ENCODE peak calls at places on chromosomes 2 and 18, in seven cellular contexts. M, Z, O, X, J, Q and B are unnamed samples.

GRCh38 chr18:35112696-35113095 is 71.5 kb downstream of the MAPRE2 start:
- DNase-seq in J (no peak), O (no peak), X (no peak), M (no peak), Q (no peak), Z (no peak), B (no peak)

GRCh38 chr2:86298411-86299390 is 38.7 kb downstream of the REEP1 start:
- DNase-seq in Q (no peak), M (no peak), O (peak; percentile 59), J (peak; percentile 26), X (peak; percentile 35), Z (no peak), B (no peak)

GRCh38 chr18:11948852-11949523 is 32.3 kb upstream of the IMPA2 start:
- DNase-seq in Z (no peak), J (no peak), Q (no peak), M (no peak), X (no peak), O (no peak), B (no peak)

GRCh38 chr18:33052886-33053285 is 280.1 kb upstream of the KLHL14 start:
- DNase-seq in Z (no peak), M (no peak), O (no peak), Q (no peak), X (no peak), J (no peak), B (no peak)

GRCh38 chr2:198441876-198442275 is 637.5 kb downstream of the PLCL1 start:
- DNase-seq in O (no peak), Q (no peak), M (no peak), J (no peak), Z (no peak), X (no peak), B (no peak)

GRCh38 chr18:10928971-10929373 is 220.4 kb downstream of the PIEZO2 start:
- DNase-seq in O (peak; percentile 9), M (no peak), Z (no peak), J (no peak), X (peak; percentile 83), Q (no peak), B (no peak)

GRCh38 chr18:50306944-50307343 is 19.5 kb upstream of the CXXC1 start:
- DNase-seq in O (no peak), Q (no peak), X (peak; percentile 83), J (no peak), M (no peak), Z (no peak), B (no peak)

GRCh38 chr2:238528953-238529781 is 102.4 kb downstream of the ASB1 start:
- DNase-seq in X (peak; percentile 58), Z (no peak), Q (peak; percentile 85), M (no peak), J (no peak), O (no peak), B (no peak)

GRCh38 chr2:86704482-86704971 is 15.6 kb upstream of the RMND5A start:
- DNase-seq in O (peak; percentile 61), Z (no peak), Q (no peak), J (peak; percentile 73), M (no peak), X (peak; percentile 87), B (no peak)

GRCh38 chr2:200747668-200748618 is 63.8 kb upstream of the BZW1 start:
- DNase-seq in O (no peak), M (no peak), Z (no peak), Q (no peak), X (no peak), J (no peak), B (no peak)

GRCh38 chr2:232833830-232834229 is 36.2 kb upstream of the SNORC start:
- DNase-seq in M (no peak), X (no peak), O (no peak), Q (no peak), J (no peak), Z (no peak), B (no peak)

GRCh38 chr2:157785866-157786662 is 90.1 kb downstream of the ACVR1 start:
- DNase-seq in O (no peak), Z (no peak), J (no peak), X (no peak), Q (no peak), M (no peak), B (no peak)

GRCh38 chr18:35616664-35617423 is 35.3 kb downstream of the GALNT1 start:
- DNase-seq in O (peak; percentile 94), X (peak; percentile 53), Q (no peak), M (peak; percentile 67), Z (peak; percentile 53), J (peak; percentile 15), B (no peak)

GRCh38 chr2:195498176-195498575 is 158.8 kb upstream of the SLC39A10 start:
- DNase-seq in X (peak; percentile 58), Z (peak; percentile 50), O (peak; percentile 1), Q (no peak), J (peak; percentile 38), M (peak; percentile 52), B (peak; percentile 38)

GRCh38 chr2:127177617-127178278 is 42.4 kb downstream of the CYP27C1 start:
- DNase-seq in X (no peak), Q (no peak), M (no peak), O (no peak), J (no peak), Z (no peak), B (no peak)

GRCh38 chr2:234001380-234001993 is 49.0 kb upstream of the SPP2 start:
- DNase-seq in Q (no peak), X (no peak), J (no peak), O (no peak), M (peak; percentile 45), Z (no peak), B (peak; percentile 45)

GRCh38 chr18:22324191-22325131 is 93.3 kb downstream of the CTAGE1 start:
- DNase-seq in O (peak; percentile 41), Q (no peak), M (no peak), Z (peak; percentile 5), X (peak; percentile 61), J (peak; percentile 51), B (no peak)

GRCh38 chr18:63183263-63183662 is 136.3 kb downstream of the BCL2 start:
- DNase-seq in Z (no peak), J (no peak), X (no peak), Q (no peak), M (no peak), O (no peak), B (no peak)

GRCh38 chr2:240501531-240501991 is 56.2 kb downstream of the ANKMY1 start:
- DNase-seq in M (no peak), O (no peak), Z (no peak), X (no peak), J (peak; percentile 5), Q (no peak), B (no peak)

GRCh38 chr2:28507806-28508764 is 12.2 kb downstream of the PLB1 start:
- DNase-seq in O (no peak), Q (peak; percentile 78), Z (peak; percentile 17), J (peak; percentile 31), M (peak; percentile 26), X (peak; percentile 26), B (no peak)

GRCh38 chr2:241274127-241274526 is 41.3 kb downstream of the HDLBP start:
- DNase-seq in J (no peak), X (no peak), Q (no peak), M (no peak), O (no peak), Z (no peak), B (no peak)

GRCh38 chr18:45255142-45255890 is 360.0 kb upstream of the SLC14A2 start:
- DNase-seq in O (no peak), M (no peak), J (peak; percentile 41), X (peak; percentile 87), Z (no peak), Q (peak; percentile 30), B (no peak)

GRCh38 chr18:71115261-71115660 is 826.4 kb downstream of the SOCS6 start:
- DNase-seq in M (no peak), J (no peak), X (no peak), Q (no peak), Z (no peak), O (no peak), B (no peak)

GRCh38 chr2:99088017-99088416 is 53.5 kb upstream of the C2orf15 start:
- DNase-seq in M (no peak), O (no peak), J (no peak), Z (no peak), Q (no peak), X (no peak), B (no peak)

GRCh38 chr2:180999274-180999964 is 19.0 kb downstream of the UBE2E3 start:
- DNase-seq in O (no peak), M (no peak), X (peak; percentile 5), Q (no peak), Z (no peak), J (no peak), B (no peak)

GRCh38 chr2:9970386-9971044 is 19.0 kb downstream of the GRHL1 start:
- DNase-seq in Q (no peak), J (no peak), X (no peak), Z (no peak), O (no peak), M (no peak), B (no peak)

GRCh38 chr2:39513641-39514094 is 76.6 kb upstream of the MAP4K3 start:
- DNase-seq in X (peak; percentile 97), J (peak; percentile 65), Z (peak; percentile 73), Q (peak; percentile 34), M (peak; percentile 33), O (peak; percentile 97), B (peak; percentile 61)

GRCh38 chr18:39799010-39799409 is 2156.0 kb upstream of the PIK3C3 start:
- DNase-seq in Z (no peak), X (peak; percentile 22), Q (peak; percentile 32), O (peak; percentile 4), M (no peak), J (no peak), B (no peak)

GRCh38 chr2:235263205-235264120 is 230.4 kb upstream of the AGAP1 start:
- DNase-seq in Z (no peak), Q (no peak), M (no peak), J (peak; percentile 80), X (peak; percentile 94), O (peak; percentile 90), B (peak; percentile 77)

GRCh38 chr2:174561283-174562275 is 36.0 kb downstream of the WIPF1 start:
- DNase-seq in Z (no peak), J (peak; percentile 87), X (no peak), O (peak; percentile 31), M (no peak), Q (peak; percentile 75), B (no peak)

GRCh38 chr2:24825883-24826800 is 32.9 kb downstream of the CENPO start:
- DNase-seq in J (no peak), Q (no peak), M (no peak), O (peak; percentile 25), Z (no peak), X (no peak), B (no peak)

GRCh38 chr2:167943877-167944276 is 303.5 kb downstream of the STK39 start:
- DNase-seq in X (no peak), J (no peak), Q (no peak), O (no peak), M (no peak), Z (no peak), B (no peak)

GRCh38 chr2:27606611-27607010 is 22.2 kb downstream of the CCDC121 start:
- DNase-seq in Z (no peak), O (no peak), X (no peak), Q (no peak), M (no peak), J (no peak), B (no peak)

GRCh38 chr2:216392018-216392562 is 19.8 kb upstream of the MARCHF4 start:
- DNase-seq in X (no peak), Z (no peak), M (no peak), O (no peak), Q (no peak), J (no peak), B (no peak)

GRCh38 chr18:58796205-58796604 is 68.5 kb upstream of the ZNF532 start:
- DNase-seq in M (no peak), Q (no peak), X (no peak), J (no peak), O (no peak), Z (no peak), B (no peak)